ENCODE peak calls at places on chromosomes 11 and 22, in eight cellular contexts. One of them, this sample, is unnamed. For H3K4me1, the result is how much of the 10 kb centered on the place peaks cover.

GRCh38 chr22:20021196-20022181 is 579 bp downstream of the TANGO2 start:
- DNase-seq in cardiac muscle cell: peak
- DNase-seq in tibial artery: peak
- DNase-seq in ovary: peak
- DNase-seq in HCT116: no peak
- DNase-seq in left ventricle myocardium inferior: peak
- DNase-seq in body of pancreas: peak
- DNase-seq in MM.1S: peak
- DNase-seq in this sample: no peak

GRCh38 chr11:106327134-106327533 is 249.7 kb downstream of the AASDHPPT start:
- DNase-seq in cardiac muscle cell: no peak
- DNase-seq in left ventricle myocardium inferior: no peak
- DNase-seq in HCT116: no peak
- DNase-seq in tibial artery: no peak
- DNase-seq in MM.1S: no peak
- DNase-seq in body of pancreas: no peak
- DNase-seq in ovary: no peak
- DNase-seq in this sample: no peak

GRCh38 chr11:10181811-10182210 is 112.2 kb downstream of the SBF2 start:
- DNase-seq in left ventricle myocardium inferior: no peak
- DNase-seq in HCT116: peak
- DNase-seq in tibial artery: no peak
- DNase-seq in ovary: no peak
- DNase-seq in body of pancreas: no peak
- DNase-seq in cardiac muscle cell: peak
- DNase-seq in MM.1S: peak
- DNase-seq in this sample: no peak

GRCh38 chr11:88043149-88043548 is 132.1 kb downstream of the RAB38 start:
- DNase-seq in MM.1S: no peak
- DNase-seq in ovary: no peak
- DNase-seq in body of pancreas: no peak
- DNase-seq in HCT116: no peak
- DNase-seq in cardiac muscle cell: no peak
- DNase-seq in tibial artery: no peak
- DNase-seq in left ventricle myocardium inferior: no peak
- DNase-seq in this sample: no peak

GRCh38 chr11:2700415-2701211 is 819 bp upstream of the KCNQ1OT1 start:
- DNase-seq in cardiac muscle cell: peak
- DNase-seq in MM.1S: peak
- DNase-seq in HCT116: no peak
- DNase-seq in body of pancreas: peak
- DNase-seq in left ventricle myocardium inferior: peak
- DNase-seq in ovary: peak
- DNase-seq in tibial artery: peak
- DNase-seq in this sample: no peak

GRCh38 chr11:130414107-130415088 is 14.0 kb downstream of the ADAMTS8 start:
- DNase-seq in tibial artery: no peak
- DNase-seq in ovary: no peak
- DNase-seq in HCT116: no peak
- DNase-seq in cardiac muscle cell: no peak
- DNase-seq in MM.1S: no peak
- DNase-seq in body of pancreas: no peak
- DNase-seq in left ventricle myocardium inferior: no peak
- DNase-seq in this sample: no peak

GRCh38 chr11:15194671-15195415 is 80.1 kb downstream of the INSC start:
- DNase-seq in tibial artery: no peak
- DNase-seq in left ventricle myocardium inferior: no peak
- DNase-seq in ovary: no peak
- DNase-seq in MM.1S: no peak
- DNase-seq in cardiac muscle cell: no peak
- DNase-seq in HCT116: no peak
- DNase-seq in body of pancreas: no peak
- DNase-seq in this sample: no peak

GRCh38 chr22:20951932-20952380 is 15.1 kb upstream of the AIFM3 start:
- DNase-seq in ovary: no peak
- DNase-seq in body of pancreas: no peak
- DNase-seq in left ventricle myocardium inferior: no peak
- DNase-seq in MM.1S: no peak
- DNase-seq in tibial artery: no peak
- DNase-seq in cardiac muscle cell: no peak
- DNase-seq in HCT116: no peak
- DNase-seq in this sample: no peak

GRCh38 chr11:37946155-37946766 is 1348.2 kb upstream of the RAG2 start:
- DNase-seq in HCT116: no peak
- DNase-seq in body of pancreas: peak
- DNase-seq in tibial artery: no peak
- DNase-seq in ovary: no peak
- DNase-seq in cardiac muscle cell: peak
- DNase-seq in left ventricle myocardium inferior: no peak
- DNase-seq in MM.1S: peak
- DNase-seq in this sample: no peak

GRCh38 chr22:19271273-19271855 is 20.2 kb downstream of the CLTCL1 start:
- DNase-seq in left ventricle myocardium inferior: no peak
- DNase-seq in HCT116: no peak
- DNase-seq in MM.1S: no peak
- DNase-seq in body of pancreas: no peak
- DNase-seq in ovary: no peak
- DNase-seq in tibial artery: no peak
- DNase-seq in cardiac muscle cell: no peak
- DNase-seq in this sample: no peak

GRCh38 chr11:12587333-12587997 is 86.8 kb upstream of the TEAD1 start:
- DNase-seq in body of pancreas: no peak
- DNase-seq in cardiac muscle cell: peak
- DNase-seq in left ventricle myocardium inferior: no peak
- DNase-seq in ovary: no peak
- DNase-seq in tibial artery: no peak
- DNase-seq in MM.1S: no peak
- DNase-seq in HCT116: no peak
- DNase-seq in this sample: no peak

GRCh38 chr11:77207618-77208313 is 79.7 kb downstream of the MYO7A start:
- DNase-seq in tibial artery: no peak
- DNase-seq in HCT116: no peak
- DNase-seq in left ventricle myocardium inferior: no peak
- DNase-seq in body of pancreas: no peak
- DNase-seq in MM.1S: no peak
- DNase-seq in cardiac muscle cell: peak
- DNase-seq in ovary: no peak
- DNase-seq in this sample: no peak

GRCh38 chr11:97514446-97514845 is 1124.6 kb downstream of the JRKL start:
- DNase-seq in body of pancreas: no peak
- DNase-seq in HCT116: no peak
- DNase-seq in cardiac muscle cell: no peak
- DNase-seq in ovary: no peak
- DNase-seq in tibial artery: no peak
- DNase-seq in left ventricle myocardium inferior: no peak
- DNase-seq in MM.1S: no peak
- DNase-seq in this sample: no peak

GRCh38 chr11:46642627-46643335 is 25.4 kb downstream of the ATG13 start:
- DNase-seq in MM.1S: no peak
- DNase-seq in cardiac muscle cell: no peak
- DNase-seq in body of pancreas: no peak
- DNase-seq in HCT116: no peak
- DNase-seq in ovary: no peak
- DNase-seq in tibial artery: no peak
- DNase-seq in left ventricle myocardium inferior: no peak
- DNase-seq in this sample: peak

GRCh38 chr11:3666023-3666530 is 5.1 kb downstream of the CHRNA10 start:
- DNase-seq in HCT116: no peak
- DNase-seq in left ventricle myocardium inferior: no peak
- DNase-seq in MM.1S: no peak
- DNase-seq in ovary: no peak
- DNase-seq in body of pancreas: no peak
- DNase-seq in cardiac muscle cell: no peak
- DNase-seq in tibial artery: no peak
- DNase-seq in this sample: no peak

GRCh38 chr22:27274770-27275449 is 526.6 kb downstream of the MN1 start:
- DNase-seq in tibial artery: no peak
- DNase-seq in MM.1S: no peak
- DNase-seq in HCT116: no peak
- DNase-seq in left ventricle myocardium inferior: no peak
- DNase-seq in cardiac muscle cell: peak
- DNase-seq in body of pancreas: no peak
- DNase-seq in ovary: no peak
- DNase-seq in this sample: no peak

GRCh38 chr11:59141191-59141590 is 1.5 kb upstream of the FAM111A start:
- DNase-seq in body of pancreas: no peak
- DNase-seq in HCT116: no peak
- DNase-seq in tibial artery: no peak
- DNase-seq in left ventricle myocardium inferior: no peak
- DNase-seq in ovary: no peak
- DNase-seq in cardiac muscle cell: no peak
- DNase-seq in MM.1S: no peak
- DNase-seq in this sample: no peak

GRCh38 chr22:35587896-35588295 is 29.2 kb downstream of the MB start:
- DNase-seq in MM.1S: no peak
- DNase-seq in tibial artery: no peak
- DNase-seq in body of pancreas: no peak
- DNase-seq in left ventricle myocardium inferior: no peak
- DNase-seq in ovary: no peak
- DNase-seq in HCT116: no peak
- DNase-seq in cardiac muscle cell: no peak
- DNase-seq in this sample: no peak
- H3K4me1 ChIP-seq in MM.1S: under half
- H3K4me1 ChIP-seq in tibial artery: under half
- H3K4me1 ChIP-seq in body of pancreas: under half
- H3K4me1 ChIP-seq in left ventricle myocardium inferior: half or more
- H3K4me1 ChIP-seq in ovary: under half
- H3K4me1 ChIP-seq in HCT116: half or more
- H3K4me1 ChIP-seq in cardiac muscle cell: under half
- H3K4me1 ChIP-seq in this sample: under half

GRCh38 chr11:34053161-34053686 is 1.7 kb downstream of the CAPRIN1 start:
- DNase-seq in cardiac muscle cell: peak
- DNase-seq in MM.1S: peak
- DNase-seq in body of pancreas: peak
- DNase-seq in tibial artery: peak
- DNase-seq in ovary: peak
- DNase-seq in left ventricle myocardium inferior: peak
- DNase-seq in HCT116: no peak
- DNase-seq in this sample: peak
- H3K4me3 ChIP-seq in cardiac muscle cell: peak
- H3K4me3 ChIP-seq in MM.1S: peak
- H3K4me3 ChIP-seq in body of pancreas: peak
- H3K4me3 ChIP-seq in tibial artery: peak
- H3K4me3 ChIP-seq in ovary: peak
- H3K4me3 ChIP-seq in left ventricle myocardium inferior: peak
- H3K4me3 ChIP-seq in HCT116: peak
- H3K4me3 ChIP-seq in this sample: peak

DNA sequence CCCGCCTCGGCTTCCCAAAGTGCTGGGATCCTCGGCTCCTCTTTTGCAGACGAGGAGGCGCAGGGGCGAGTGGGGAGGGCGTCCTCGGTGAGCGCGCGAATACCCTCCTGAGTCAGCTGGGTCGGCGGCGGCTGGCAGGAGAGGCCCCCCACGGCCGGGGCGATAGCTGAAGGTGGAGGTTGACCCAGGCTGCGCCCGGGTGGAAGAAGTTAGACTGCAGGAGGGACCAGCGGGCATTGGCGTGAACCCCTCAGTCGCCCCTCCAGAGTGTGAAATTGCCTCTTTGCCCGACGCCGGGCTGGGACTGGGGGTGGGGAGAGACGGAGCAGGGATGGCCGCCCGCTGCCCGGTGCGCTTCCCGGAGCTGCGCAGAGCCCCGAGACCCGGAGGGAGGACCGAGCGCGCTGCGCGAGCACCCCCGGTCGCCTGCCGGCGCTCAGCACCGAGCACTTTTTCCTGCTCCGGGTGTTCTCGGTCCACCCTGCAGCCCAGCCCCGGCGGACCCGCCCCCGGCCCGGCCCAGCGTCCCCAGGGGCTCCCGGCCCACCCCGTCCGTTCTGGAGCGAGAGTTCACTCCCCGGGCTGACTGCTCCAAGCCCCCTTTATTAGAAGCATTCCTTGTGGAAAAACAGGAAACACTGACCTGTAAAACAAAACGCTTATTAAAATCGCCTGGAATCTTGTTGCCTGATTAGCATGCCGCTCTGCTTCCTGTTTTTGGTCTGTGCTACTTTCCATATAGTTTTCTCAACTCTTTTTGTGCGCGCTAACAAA is 13.7 kb upstream of the CPT1A start:
- DNase-seq in body of pancreas: peak
- DNase-seq in MM.1S: peak
- DNase-seq in HCT116: no peak
- DNase-seq in tibial artery: peak
- DNase-seq in left ventricle myocardium inferior: peak
- DNase-seq in cardiac muscle cell: peak
- DNase-seq in ovary: peak
- DNase-seq in this sample: peak
- TF ChIP-seq CTCF in body of pancreas: peak
- TF ChIP-seq CTCF in MM.1S: peak
- TF ChIP-seq CTCF in HCT116: no peak
- TF ChIP-seq CTCF in tibial artery: peak
- TF ChIP-seq CTCF in left ventricle myocardium inferior: no peak
- TF ChIP-seq CTCF in cardiac muscle cell: peak
- TF ChIP-seq CTCF in ovary: no peak
- TF ChIP-seq CTCF in this sample: no peak

GRCh38 chr11:34190192-34191139 is 85.0 kb downstream of the NAT10 start:
- DNase-seq in body of pancreas: no peak
- DNase-seq in tibial artery: no peak
- DNase-seq in left ventricle myocardium inferior: no peak
- DNase-seq in HCT116: no peak
- DNase-seq in MM.1S: no peak
- DNase-seq in ovary: no peak
- DNase-seq in cardiac muscle cell: no peak
- DNase-seq in this sample: no peak

GRCh38 chr11:34194576-34195335 is 89.3 kb downstream of the NAT10 start:
- DNase-seq in tibial artery: no peak
- DNase-seq in ovary: no peak
- DNase-seq in body of pancreas: no peak
- DNase-seq in HCT116: no peak
- DNase-seq in left ventricle myocardium inferior: no peak
- DNase-seq in MM.1S: no peak
- DNase-seq in cardiac muscle cell: no peak
- DNase-seq in this sample: no peak

GRCh38 chr11:34189191-34189590 is 83.8 kb downstream of the NAT10 start:
- DNase-seq in cardiac muscle cell: no peak
- DNase-seq in body of pancreas: no peak
- DNase-seq in ovary: no peak
- DNase-seq in HCT116: no peak
- DNase-seq in tibial artery: no peak
- DNase-seq in MM.1S: no peak
- DNase-seq in left ventricle myocardium inferior: no peak
- DNase-seq in this sample: no peak

GRCh38 chr11:34192481-34193401 is 87.3 kb downstream of the NAT10 start:
- DNase-seq in MM.1S: no peak
- DNase-seq in tibial artery: peak
- DNase-seq in body of pancreas: no peak
- DNase-seq in cardiac muscle cell: peak
- DNase-seq in left ventricle myocardium inferior: peak
- DNase-seq in ovary: peak
- DNase-seq in HCT116: peak
- DNase-seq in this sample: no peak

DNA sequence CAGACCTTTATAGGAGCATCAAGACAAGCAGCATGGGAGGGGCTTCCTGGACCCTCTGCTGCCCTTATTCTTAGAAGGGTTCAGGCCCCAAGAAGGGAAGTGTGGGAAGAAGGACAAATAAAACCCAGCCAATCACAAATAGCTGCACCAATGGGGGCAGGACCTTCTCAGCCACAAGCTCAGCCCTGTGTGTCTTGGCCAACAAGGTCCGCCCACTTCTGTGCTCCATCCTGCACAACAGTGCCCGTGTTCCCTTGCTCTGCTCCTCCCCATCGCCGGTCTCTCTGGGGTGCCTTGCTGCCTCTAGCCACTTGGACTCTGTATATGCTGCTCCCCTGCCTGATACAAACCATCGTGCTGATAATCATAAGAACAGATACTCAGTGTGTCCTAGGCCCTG is 86.2 kb downstream of the NAT10 start:
- DNase-seq in left ventricle myocardium inferior: no peak
- DNase-seq in body of pancreas: no peak
- DNase-seq in MM.1S: no peak
- DNase-seq in cardiac muscle cell: no peak
- DNase-seq in tibial artery: no peak
- DNase-seq in HCT116: no peak
- DNase-seq in ovary: no peak
- DNase-seq in this sample: no peak
- H3K4me1 ChIP-seq in left ventricle myocardium inferior: under half
- H3K4me1 ChIP-seq in body of pancreas: under half
- H3K4me1 ChIP-seq in MM.1S: under half
- H3K4me1 ChIP-seq in cardiac muscle cell: under half
- H3K4me1 ChIP-seq in tibial artery: under half
- H3K4me1 ChIP-seq in HCT116: under half
- H3K4me1 ChIP-seq in ovary: under half
- H3K4me1 ChIP-seq in this sample: under half